ENCODE peak calls at places on chromosomes 3 and 15, in nine cellular contexts. One of them, this sample, is unnamed.

GRCh38 chr15:69321041-69321554 is 22.4 kb downstream of the PAQR5 start:
- DNase-seq in brain microvascular endothelial cell: no peak
- DNase-seq in choroid plexus epithelial cell: peak
- DNase-seq in psoas muscle: no peak
- DNase-seq in neuronal stem cell: no peak
- DNase-seq in Karpas-422: no peak
- DNase-seq in BJ: no peak
- DNase-seq in small intestine: peak
- DNase-seq in K562: no peak
- DNase-seq in this sample: no peak

GRCh38 chr15:58201536-58201935 is 63.4 kb downstream of the AQP9 start:
- DNase-seq in small intestine: no peak
- DNase-seq in choroid plexus epithelial cell: peak
- DNase-seq in Karpas-422: no peak
- DNase-seq in neuronal stem cell: no peak
- DNase-seq in brain microvascular endothelial cell: no peak
- DNase-seq in K562: no peak
- DNase-seq in BJ: peak
- DNase-seq in psoas muscle: no peak
- DNase-seq in this sample: no peak

GRCh38 chr3:158522737-158523136 is 48.3 kb upstream of the MLF1 start:
- DNase-seq in choroid plexus epithelial cell: peak
- DNase-seq in K562: no peak
- DNase-seq in small intestine: no peak
- DNase-seq in neuronal stem cell: no peak
- DNase-seq in Karpas-422: no peak
- DNase-seq in brain microvascular endothelial cell: no peak
- DNase-seq in BJ: peak
- DNase-seq in psoas muscle: no peak
- DNase-seq in this sample: no peak

GRCh38 chr3:56940989-56941388 is 119.5 kb upstream of the SPATA12 start:
- DNase-seq in neuronal stem cell: no peak
- DNase-seq in Karpas-422: no peak
- DNase-seq in K562: no peak
- DNase-seq in choroid plexus epithelial cell: no peak
- DNase-seq in small intestine: no peak
- DNase-seq in psoas muscle: no peak
- DNase-seq in brain microvascular endothelial cell: no peak
- DNase-seq in BJ: no peak
- DNase-seq in this sample: no peak

GRCh38 chr3:53513556-53514190 is 19.3 kb downstream of the CACNA1D start:
- DNase-seq in BJ: no peak
- DNase-seq in neuronal stem cell: no peak
- DNase-seq in psoas muscle: no peak
- DNase-seq in choroid plexus epithelial cell: no peak
- DNase-seq in K562: no peak
- DNase-seq in small intestine: peak
- DNase-seq in brain microvascular endothelial cell: no peak
- DNase-seq in Karpas-422: peak
- DNase-seq in this sample: no peak

GRCh38 chr3:41169038-41169437 is 30.3 kb upstream of the CTNNB1 start:
- DNase-seq in neuronal stem cell: no peak
- DNase-seq in Karpas-422: no peak
- DNase-seq in small intestine: no peak
- DNase-seq in BJ: peak
- DNase-seq in choroid plexus epithelial cell: peak
- DNase-seq in psoas muscle: no peak
- DNase-seq in brain microvascular endothelial cell: peak
- DNase-seq in K562: no peak
- DNase-seq in this sample: no peak

GRCh38 chr3:155327430-155327829 is 33.9 kb upstream of the STRIT1 start:
- DNase-seq in Karpas-422: no peak
- DNase-seq in choroid plexus epithelial cell: no peak
- DNase-seq in small intestine: no peak
- DNase-seq in psoas muscle: no peak
- DNase-seq in neuronal stem cell: no peak
- DNase-seq in brain microvascular endothelial cell: no peak
- DNase-seq in K562: no peak
- DNase-seq in BJ: no peak
- DNase-seq in this sample: no peak

GRCh38 chr3:38454179-38454883 is 641 bp downstream of the ACVR2B start:
- DNase-seq in BJ: no peak
- DNase-seq in psoas muscle: peak
- DNase-seq in brain microvascular endothelial cell: no peak
- DNase-seq in K562: peak
- DNase-seq in neuronal stem cell: peak
- DNase-seq in choroid plexus epithelial cell: peak
- DNase-seq in small intestine: peak
- DNase-seq in Karpas-422: peak
- DNase-seq in this sample: peak

GRCh38 chr3:156483426-156483825 is 71.5 kb downstream of the SSR3 start:
- DNase-seq in K562: peak
- DNase-seq in choroid plexus epithelial cell: peak
- DNase-seq in small intestine: peak
- DNase-seq in neuronal stem cell: no peak
- DNase-seq in Karpas-422: no peak
- DNase-seq in brain microvascular endothelial cell: peak
- DNase-seq in psoas muscle: no peak
- DNase-seq in BJ: peak
- DNase-seq in this sample: no peak

GRCh38 chr3:194306771-194307640 is 44.1 kb downstream of the CPN2 start:
- DNase-seq in psoas muscle: no peak
- DNase-seq in Karpas-422: peak
- DNase-seq in neuronal stem cell: no peak
- DNase-seq in choroid plexus epithelial cell: no peak
- DNase-seq in small intestine: no peak
- DNase-seq in K562: no peak
- DNase-seq in brain microvascular endothelial cell: no peak
- DNase-seq in BJ: no peak
- DNase-seq in this sample: no peak

GRCh38 chr3:111215481-111215880 is 143.9 kb downstream of the NECTIN3 start:
- DNase-seq in choroid plexus epithelial cell: no peak
- DNase-seq in neuronal stem cell: no peak
- DNase-seq in psoas muscle: no peak
- DNase-seq in K562: no peak
- DNase-seq in Karpas-422: no peak
- DNase-seq in small intestine: no peak
- DNase-seq in brain microvascular endothelial cell: no peak
- DNase-seq in BJ: no peak
- DNase-seq in this sample: no peak

GRCh38 chr3:64267774-64268604 is 42.7 kb upstream of the PRICKLE2 start:
- DNase-seq in small intestine: no peak
- DNase-seq in K562: no peak
- DNase-seq in neuronal stem cell: peak
- DNase-seq in choroid plexus epithelial cell: peak
- DNase-seq in psoas muscle: peak
- DNase-seq in BJ: no peak
- DNase-seq in Karpas-422: no peak
- DNase-seq in brain microvascular endothelial cell: peak
- DNase-seq in this sample: peak

GRCh38 chr15:100096700-100097099 is 245.1 kb downstream of the ADAMTS17 start:
- DNase-seq in small intestine: no peak
- DNase-seq in Karpas-422: no peak
- DNase-seq in BJ: no peak
- DNase-seq in psoas muscle: no peak
- DNase-seq in neuronal stem cell: no peak
- DNase-seq in brain microvascular endothelial cell: no peak
- DNase-seq in K562: no peak
- DNase-seq in choroid plexus epithelial cell: no peak
- DNase-seq in this sample: no peak

GRCh38 chr3:76369170-76369569 is 583.8 kb upstream of the ZNF717 start:
- DNase-seq in K562: no peak
- DNase-seq in small intestine: no peak
- DNase-seq in neuronal stem cell: no peak
- DNase-seq in Karpas-422: peak
- DNase-seq in psoas muscle: no peak
- DNase-seq in BJ: no peak
- DNase-seq in brain microvascular endothelial cell: peak
- DNase-seq in choroid plexus epithelial cell: peak
- DNase-seq in this sample: no peak

GRCh38 chr15:72184165-72184811 is 13.3 kb downstream of the GRAMD2A start:
- DNase-seq in neuronal stem cell: peak
- DNase-seq in small intestine: peak
- DNase-seq in choroid plexus epithelial cell: peak
- DNase-seq in Karpas-422: no peak
- DNase-seq in psoas muscle: peak
- DNase-seq in brain microvascular endothelial cell: no peak
- DNase-seq in BJ: no peak
- DNase-seq in K562: no peak
- DNase-seq in this sample: peak

GRCh38 chr15:101641134-101641764 is 10.9 kb downstream of the TM2D3 start:
- DNase-seq in neuronal stem cell: peak
- DNase-seq in K562: peak
- DNase-seq in brain microvascular endothelial cell: peak
- DNase-seq in BJ: no peak
- DNase-seq in psoas muscle: peak
- DNase-seq in choroid plexus epithelial cell: peak
- DNase-seq in small intestine: peak
- DNase-seq in Karpas-422: peak
- DNase-seq in this sample: no peak

GRCh38 chr15:68383161-68384074 is 48.5 kb downstream of the ITGA11 start:
- DNase-seq in K562: peak
- DNase-seq in psoas muscle: no peak
- DNase-seq in neuronal stem cell: peak
- DNase-seq in small intestine: peak
- DNase-seq in Karpas-422: peak
- DNase-seq in BJ: no peak
- DNase-seq in choroid plexus epithelial cell: peak
- DNase-seq in brain microvascular endothelial cell: no peak
- DNase-seq in this sample: no peak

GRCh38 chr15:89067751-89068150 is 20.5 kb upstream of the ABHD2 start:
- DNase-seq in neuronal stem cell: no peak
- DNase-seq in BJ: no peak
- DNase-seq in small intestine: no peak
- DNase-seq in choroid plexus epithelial cell: peak
- DNase-seq in K562: no peak
- DNase-seq in Karpas-422: no peak
- DNase-seq in psoas muscle: no peak
- DNase-seq in brain microvascular endothelial cell: no peak
- DNase-seq in this sample: no peak

GRCh38 chr15:70521576-70522322 is 241.6 kb downstream of the UACA start:
- DNase-seq in brain microvascular endothelial cell: no peak
- DNase-seq in neuronal stem cell: no peak
- DNase-seq in Karpas-422: no peak
- DNase-seq in K562: no peak
- DNase-seq in small intestine: no peak
- DNase-seq in BJ: no peak
- DNase-seq in choroid plexus epithelial cell: no peak
- DNase-seq in psoas muscle: no peak
- DNase-seq in this sample: no peak

GRCh38 chr3:119181765-119182164 is 8.4 kb downstream of the UPK1B start:
- DNase-seq in choroid plexus epithelial cell: peak
- DNase-seq in Karpas-422: no peak
- DNase-seq in neuronal stem cell: no peak
- DNase-seq in BJ: no peak
- DNase-seq in small intestine: no peak
- DNase-seq in psoas muscle: no peak
- DNase-seq in brain microvascular endothelial cell: peak
- DNase-seq in K562: no peak
- DNase-seq in this sample: no peak

GRCh38 chr3:71325715-71326114 is 257.8 kb downstream of the FOXP1 start:
- DNase-seq in Karpas-422: no peak
- DNase-seq in psoas muscle: no peak
- DNase-seq in brain microvascular endothelial cell: no peak
- DNase-seq in K562: no peak
- DNase-seq in neuronal stem cell: no peak
- DNase-seq in BJ: no peak
- DNase-seq in small intestine: peak
- DNase-seq in choroid plexus epithelial cell: no peak
- DNase-seq in this sample: no peak

GRCh38 chr3:62718515-62719320 is 156.5 kb downstream of the CADPS start:
- DNase-seq in psoas muscle: no peak
- DNase-seq in choroid plexus epithelial cell: no peak
- DNase-seq in small intestine: no peak
- DNase-seq in Karpas-422: no peak
- DNase-seq in BJ: no peak
- DNase-seq in brain microvascular endothelial cell: no peak
- DNase-seq in K562: no peak
- DNase-seq in neuronal stem cell: no peak
- DNase-seq in this sample: no peak

GRCh38 chr15:52960283-52960682 is 170.1 kb upstream of the ONECUT1 start:
- DNase-seq in small intestine: no peak
- DNase-seq in choroid plexus epithelial cell: no peak
- DNase-seq in psoas muscle: no peak
- DNase-seq in neuronal stem cell: no peak
- DNase-seq in BJ: no peak
- DNase-seq in K562: no peak
- DNase-seq in brain microvascular endothelial cell: no peak
- DNase-seq in Karpas-422: no peak
- DNase-seq in this sample: no peak
- H3K4me3 ChIP-seq in small intestine: no peak
- H3K4me3 ChIP-seq in choroid plexus epithelial cell: no peak
- H3K4me3 ChIP-seq in psoas muscle: no peak
- H3K4me3 ChIP-seq in neuronal stem cell: no peak
- H3K4me3 ChIP-seq in BJ: no peak
- H3K4me3 ChIP-seq in K562: no peak
- H3K4me3 ChIP-seq in brain microvascular endothelial cell: no peak
- H3K4me3 ChIP-seq in Karpas-422: no peak
- H3K4me3 ChIP-seq in this sample: no peak

GRCh38 chr3:23019596-23020300 is 183.4 kb upstream of the UBE2E2 start:
- DNase-seq in K562: no peak
- DNase-seq in neuronal stem cell: no peak
- DNase-seq in Karpas-422: no peak
- DNase-seq in brain microvascular endothelial cell: peak
- DNase-seq in choroid plexus epithelial cell: peak
- DNase-seq in BJ: no peak
- DNase-seq in small intestine: no peak
- DNase-seq in psoas muscle: no peak
- DNase-seq in this sample: no peak
- H3K4me3 ChIP-seq in K562: no peak
- H3K4me3 ChIP-seq in neuronal stem cell: no peak
- H3K4me3 ChIP-seq in Karpas-422: no peak
- H3K4me3 ChIP-seq in brain microvascular endothelial cell: no peak
- H3K4me3 ChIP-seq in choroid plexus epithelial cell: no peak
- H3K4me3 ChIP-seq in BJ: no peak
- H3K4me3 ChIP-seq in small intestine: no peak
- H3K4me3 ChIP-seq in psoas muscle: no peak
- H3K4me3 ChIP-seq in this sample: no peak

DNA sequence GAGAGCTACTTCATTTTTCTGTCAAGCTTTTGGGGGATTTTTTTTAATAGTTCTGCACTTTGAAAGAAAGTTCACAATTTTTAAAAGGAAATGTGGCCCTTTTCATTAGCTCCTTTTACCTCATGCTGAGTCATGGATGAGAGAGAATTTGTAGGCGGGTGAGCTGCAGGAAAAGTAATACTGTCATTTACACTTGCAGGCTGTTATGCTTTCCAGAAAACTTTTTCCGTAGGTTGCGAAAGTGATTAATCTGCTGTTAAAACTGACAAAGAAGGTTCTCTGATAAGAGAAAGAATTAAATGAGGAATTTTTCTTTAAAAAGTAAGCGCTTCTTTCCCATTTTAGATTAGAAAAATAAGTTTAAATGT is 430.2 kb downstream of the LPP start:
- DNase-seq in BJ: no peak
- DNase-seq in brain microvascular endothelial cell: peak
- DNase-seq in small intestine: no peak
- DNase-seq in choroid plexus epithelial cell: peak
- DNase-seq in Karpas-422: no peak
- DNase-seq in K562: no peak
- DNase-seq in psoas muscle: no peak
- DNase-seq in neuronal stem cell: no peak
- DNase-seq in this sample: no peak
- H3K4me3 ChIP-seq in BJ: no peak
- H3K4me3 ChIP-seq in brain microvascular endothelial cell: no peak
- H3K4me3 ChIP-seq in small intestine: no peak
- H3K4me3 ChIP-seq in choroid plexus epithelial cell: no peak
- H3K4me3 ChIP-seq in Karpas-422: no peak
- H3K4me3 ChIP-seq in K562: no peak
- H3K4me3 ChIP-seq in psoas muscle: peak
- H3K4me3 ChIP-seq in neuronal stem cell: no peak
- H3K4me3 ChIP-seq in this sample: no peak

GRCh38 chr3:101940521-101940992 is 91.2 kb downstream of the NFKBIZ start:
- DNase-seq in K562: no peak
- DNase-seq in Karpas-422: no peak
- DNase-seq in neuronal stem cell: peak
- DNase-seq in brain microvascular endothelial cell: peak
- DNase-seq in psoas muscle: peak
- DNase-seq in small intestine: no peak
- DNase-seq in choroid plexus epithelial cell: peak
- DNase-seq in BJ: peak
- DNase-seq in this sample: no peak
- H3K4me3 ChIP-seq in K562: no peak
- H3K4me3 ChIP-seq in Karpas-422: no peak
- H3K4me3 ChIP-seq in neuronal stem cell: no peak
- H3K4me3 ChIP-seq in brain microvascular endothelial cell: no peak
- H3K4me3 ChIP-seq in psoas muscle: no peak
- H3K4me3 ChIP-seq in small intestine: no peak
- H3K4me3 ChIP-seq in choroid plexus epithelial cell: peak
- H3K4me3 ChIP-seq in BJ: no peak
- H3K4me3 ChIP-seq in this sample: no peak

This sample was measured in kidney.